ENCODE peak calls at places on chromosomes 3 and 15, in nine cellular contexts. N, M, S, A, E, B, X, K and Q are unnamed samples.

GRCh38 chr15:52040167-52040900 is 21.3 kb downstream of the MAPK6 start:
- DNase-seq in X (peak), N (no peak), M (peak), E (peak), K (no peak), A (peak), S (no peak), B (no peak), Q (no peak)

GRCh38 chr3:10577521-10577920 is 72.1 kb upstream of the ATP2B2 start:
- DNase-seq in A (no peak), E (no peak), B (no peak), M (no peak), X (no peak), S (no peak), N (no peak), K (no peak), Q (no peak)

GRCh38 chr15:75195122-75195765 is 6.4 kb upstream of the C15orf39 start:
- DNase-seq in K (no peak), A (no peak), X (peak), B (no peak), N (no peak), S (peak), E (no peak), M (peak), Q (no peak)

GRCh38 chr15:41989573-41990242 is 17.4 kb upstream of the EHD4 start:
- DNase-seq in B (no peak), K (peak), X (peak), S (peak), N (peak), E (peak), A (peak), M (no peak), Q (peak)

GRCh38 chr3:140290105-140290504 is 355.1 kb downstream of the CLSTN2 start:
- DNase-seq in S (no peak), X (no peak), M (no peak), K (no peak), E (no peak), N (no peak), B (no peak), A (no peak), Q (no peak)

GRCh38 chr15:66774001-66774814 is 72.2 kb downstream of the SMAD6 start:
- DNase-seq in N (peak), M (peak), S (peak), X (peak), K (peak), B (no peak), A (peak), E (peak), Q (no peak)

GRCh38 chr3:173770011-173770410 is 372.5 kb downstream of the NLGN1 start:
- DNase-seq in K (no peak), S (no peak), N (no peak), A (peak), B (peak), X (no peak), M (no peak), E (no peak), Q (no peak)

GRCh38 chr3:181568248-181568647 is 143.5 kb upstream of the SOX2 start:
- DNase-seq in K (no peak), A (peak), X (no peak), S (no peak), M (no peak), N (no peak), B (no peak), E (no peak), Q (no peak)

GRCh38 chr3:38645601-38646000 is 3.9 kb downstream of the SCN5A start:
- DNase-seq in B (no peak), S (no peak), E (no peak), N (no peak), M (no peak), A (no peak), X (peak), K (peak), Q (no peak)

GRCh38 chr3:183265157-183265642 is 12.1 kb downstream of the B3GNT5 start:
- DNase-seq in N (no peak), M (no peak), E (no peak), A (no peak), K (no peak), X (no peak), B (no peak), S (no peak), Q (no peak)

GRCh38 chr3:108472011-108472591 is 38.3 kb downstream of the MYH15 start:
- DNase-seq in N (no peak), E (no peak), M (peak), A (peak), S (peak), X (no peak), K (no peak), B (peak), Q (peak)

GRCh38 chr3:50978991-50979667 is 304.4 kb downstream of the DOCK3 start:
- DNase-seq in M (no peak), E (no peak), A (no peak), X (no peak), K (no peak), S (no peak), B (no peak), N (no peak), Q (no peak)

GRCh38 chr15:74988007-74988800 is 7.2 kb upstream of the SCAMP5 start:
- DNase-seq in A (peak), X (peak), S (peak), N (no peak), M (no peak), B (no peak), K (no peak), E (peak), Q (no peak)

GRCh38 chr15:45431502-45431901 is 53.2 kb upstream of the GATM start:
- DNase-seq in N (no peak), A (no peak), E (no peak), M (no peak), B (no peak), S (no peak), X (no peak), K (no peak), Q (no peak)

GRCh38 chr3:187019542-187020072 is 89.3 kb downstream of the ST6GAL1 start:
- DNase-seq in B (no peak), N (no peak), A (no peak), M (no peak), X (peak), E (no peak), K (no peak), S (peak), Q (no peak)

GRCh38 chr15:56837281-56837680 is 81.2 kb upstream of the TCF12 start:
- DNase-seq in X (no peak), A (peak), N (no peak), B (no peak), S (no peak), M (no peak), K (no peak), E (no peak), Q (no peak)

GRCh38 chr3:144029769-144030168 is 58.1 kb downstream of the DIPK2A start:
- DNase-seq in E (no peak), A (no peak), N (no peak), M (no peak), B (no peak), X (no peak), K (no peak), S (no peak), Q (no peak)

GRCh38 chr3:52533623-52534280 is at the start of gene NT5DC2:
- DNase-seq in E (peak), S (peak), N (peak), A (peak), X (peak), M (peak), K (peak), B (no peak), Q (no peak)

GRCh38 chr3:76582098-76582497 is 457.8 kb upstream of the ROBO2 start:
- DNase-seq in B (no peak), K (no peak), A (no peak), N (no peak), E (no peak), S (no peak), M (no peak), X (no peak), Q (no peak)

GRCh38 chr15:83208357-83208661 is 686 bp upstream of the HDGFL3 start:
- DNase-seq in X (no peak), E (no peak), B (no peak), K (no peak), S (no peak), M (no peak), A (peak), N (no peak), Q (no peak)

GRCh38 chr3:139101396-139101795 is 56.7 kb upstream of the PRR23C start:
- DNase-seq in N (no peak), X (no peak), A (no peak), S (peak), B (no peak), M (no peak), E (no peak), K (peak), Q (no peak)

GRCh38 chr3:36496734-36497133 is 116.4 kb downstream of the STAC start:
- DNase-seq in A (peak), N (no peak), S (no peak), B (peak), M (no peak), X (no peak), K (no peak), E (no peak), Q (no peak)

GRCh38 chr3:131702156-131702555 is 199.4 kb upstream of the MRPL3 start:
- DNase-seq in M (no peak), K (no peak), E (no peak), N (no peak), S (no peak), X (no peak), A (no peak), B (peak), Q (no peak)

GRCh38 chr15:33150993-33151392 is 43.5 kb downstream of the FMN1 start:
- DNase-seq in B (no peak), S (no peak), A (no peak), K (no peak), X (no peak), M (no peak), E (no peak), N (no peak), Q (no peak)

GRCh38 chr3:170111147-170111771 is 70.3 kb downstream of the PHC3 start:
- DNase-seq in M (no peak), X (no peak), K (no peak), N (no peak), B (no peak), E (no peak), A (no peak), S (no peak), Q (no peak)

GRCh38 chr3:170356596-170357175 is 829 bp upstream of the SKIL start:
- DNase-seq in S (peak), B (peak), X (peak), E (peak), K (peak), A (peak), N (peak), M (peak), Q (no peak)

GRCh38 chr3:65556934-65557577 is 481.7 kb downstream of the MAGI1 start:
- DNase-seq in M (no peak), S (no peak), N (no peak), X (no peak), K (no peak), E (no peak), A (no peak), B (no peak), Q (no peak)

GRCh38 chr3:52854013-52854412 is 19.2 kb upstream of the MUSTN1 start:
- DNase-seq in E (no peak), X (peak), N (no peak), B (no peak), S (no peak), M (no peak), K (no peak), A (no peak), Q (no peak)

GRCh38 chr3:49880581-49881328 is 11.0 kb upstream of the CAMKV start:
- DNase-seq in M (no peak), X (peak), S (peak), A (no peak), B (no peak), N (no peak), E (no peak), K (no peak), Q (no peak)

GRCh38 chr15:55789066-55789660 is 46.2 kb upstream of the PRTG start:
- DNase-seq in X (no peak), M (no peak), N (peak), B (no peak), E (no peak), A (no peak), S (no peak), K (no peak), Q (no peak)

GRCh38 chr3:174667386-174667785 is 191.7 kb upstream of the NAALADL2 start:
- DNase-seq in B (no peak), K (no peak), N (no peak), S (no peak), E (no peak), X (no peak), M (no peak), A (no peak), Q (no peak)

GRCh38 chr3:142088522-142088921 is 60.8 kb downstream of the TFDP2 start:
- DNase-seq in X (no peak), S (no peak), M (no peak), A (no peak), N (no peak), B (no peak), K (no peak), E (no peak), Q (no peak)